ENCODE peak calls at places on chromosomes 16 and 17, in four cellular contexts. T is GM23338, U is neural progenitor cell, M is IMR-90. P is an unnamed sample.

GRCh38 chr17:13484020-13484419 is 117.7 kb downstream of the HS3ST3A1 start:
- DNase-seq in T (no peak), U (no peak), M (peak; percentile 78), P (no peak)

GRCh38 chr17:32486091-32486700 is 597 bp upstream of the CDK5R1 start:
- DNase-seq in T (peak; percentile 89), U (peak; percentile 93), M (peak; percentile 61), P (peak; percentile 98)

GRCh38 chr16:69107311-69107962 is 2.0 kb downstream of the HAS3 start:
- DNase-seq in T (peak; percentile 60), U (peak; percentile 67), M (no peak), P (peak; percentile 94)

GRCh38 chr16:85028638-85029412 is 1.2 kb downstream of the KIAA0513 start:
- DNase-seq in T (no peak), U (no peak), M (peak; percentile 47), P (peak; percentile 90)

GRCh38 chr16:51982715-51983680 is 563.9 kb downstream of the TOX3 start:
- DNase-seq in T (peak; percentile 89), U (peak; percentile 84), M (peak; percentile 78), P (peak; percentile 83)

GRCh38 chr17:6591599-6592158 is 35.3 kb upstream of the PITPNM3 start:
- DNase-seq in T (no peak), U (no peak), M (peak; percentile 94), P (no peak)

GRCh38 chr16:54059319-54059718 is 227.3 kb downstream of the IRX3 start:
- DNase-seq in T (no peak), U (no peak), M (no peak), P (no peak)

GRCh38 chr16:90046122-90046970 is 27.1 kb upstream of the DBNDD1 start:
- DNase-seq in T (peak; percentile 95), U (no peak), M (no peak), P (peak; percentile 78)

GRCh38 chr16:15051387-15051951 is 4.4 kb downstream of the NTAN1 start:
- DNase-seq in T (no peak), U (no peak), M (no peak), P (no peak)

GRCh38 chr17:43011728-43012472 is 5.3 kb downstream of the IFI35 start:
- DNase-seq in T (no peak), U (no peak), M (no peak), P (peak; percentile 31)

GRCh38 chr16:90046971-90047713 is 27.9 kb upstream of the DBNDD1 start:
- DNase-seq in T (peak; percentile 45), U (peak; percentile 94), M (peak; percentile 58), P (peak; percentile 95)

GRCh38 chr17:79014158-79014758 is 4.7 kb upstream of the CANT1 start:
- DNase-seq in T (no peak), U (no peak), M (no peak), P (no peak)

GRCh38 chr16:27430923-27431484 is 29.0 kb downstream of the IL21R start:
- DNase-seq in T (no peak), U (no peak), M (peak; percentile 52), P (no peak)

GRCh38 chr16:71727545-71728324 is 3.2 kb upstream of the PHLPP2 start:
- DNase-seq in T (no peak), U (no peak), M (no peak), P (no peak)

GRCh38 chr16:1958715-1959268 is 546 bp upstream of the NDUFB10 start:
- DNase-seq in T (no peak), U (no peak), M (no peak), P (peak; percentile 60)

GRCh38 chr16:48164907-48165715 is 9.3 kb upstream of the ABCC12 start:
- DNase-seq in T (peak; percentile 81), U (peak; percentile 79), M (peak; percentile 65), P (peak; percentile 90)
- H2AFZ ChIP-seq in T (peak overlapping the region; percentile 94), U (peak overlapping the region; percentile 60), M (peak overlapping the region; percentile 72), P (peak overlapping the region; percentile 63)

GRCh38 chr17:17562145-17562529 is 29.4 kb downstream of the PEMT start:
- DNase-seq in T (no peak), U (no peak), M (no peak), P (peak; percentile 78)
- H3K27ac ChIP-seq in T (no peak overlapping the region), U (no peak overlapping the region), M (no peak overlapping the region), P (peak overlapping the region; percentile 45)

GRCh38 chr16:66874079-66874775 is 6.1 kb upstream of the PDP2 start:
- DNase-seq in T (peak; percentile 16), U (no peak), M (peak; percentile 49), P (no peak)
- H2AFZ ChIP-seq in T (no peak overlapping the region), U (no peak overlapping the region), M (peak overlapping the region; percentile 84), P (no peak overlapping the region)

GRCh38 chr16:57635266-57636097 is 7.1 kb downstream of the ADGRG1 start:
- DNase-seq in T (no peak), U (no peak), M (no peak), P (peak; percentile 64)
- H3K27ac ChIP-seq in T (no peak overlapping the region), U (no peak overlapping the region), M (no peak overlapping the region), P (no peak overlapping the region)

DNA sequence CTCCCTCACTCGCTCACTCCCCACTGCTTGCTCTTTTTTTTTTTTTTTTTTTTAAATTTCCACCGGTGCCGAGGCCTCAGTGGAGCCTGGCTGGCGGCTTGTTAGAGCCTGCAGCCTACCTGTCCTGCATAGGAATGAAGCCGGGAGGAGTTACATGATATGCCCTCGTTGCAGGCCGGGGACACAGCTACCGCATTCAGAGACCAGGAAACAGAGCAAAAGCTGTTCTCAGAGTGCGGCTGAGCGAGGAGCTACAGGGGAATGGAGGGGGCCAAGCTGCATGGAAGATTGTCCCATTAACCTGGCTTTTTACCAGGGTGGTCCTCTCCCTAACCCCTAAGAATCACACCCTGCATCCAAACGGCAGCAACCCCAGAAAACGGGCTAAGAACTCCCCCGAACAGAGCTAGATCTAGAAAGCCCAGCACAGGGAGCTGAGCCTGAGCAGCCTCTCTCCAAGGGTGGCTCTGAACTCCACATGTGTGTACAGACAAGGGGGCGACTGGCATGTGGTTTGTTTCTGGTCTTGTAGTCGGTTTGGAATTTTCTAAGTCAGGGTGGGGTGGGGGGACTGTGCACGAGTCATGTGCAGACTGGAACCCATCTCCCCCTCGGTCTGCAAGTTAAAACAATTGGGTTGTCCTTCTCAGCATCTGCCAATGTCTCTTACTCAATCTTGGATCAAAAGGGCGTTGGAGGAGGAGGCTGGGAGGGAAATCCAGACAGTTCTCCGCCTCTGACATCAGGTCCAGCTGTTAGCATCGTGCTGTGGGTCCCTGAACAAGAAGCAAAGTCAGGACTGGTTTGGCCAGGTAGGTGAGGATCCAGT is 381.5 kb downstream of the SOX9 start:
- DNase-seq in T (peak; percentile 52), U (peak; percentile 7), M (peak; percentile 64), P (no peak)
- H2AFZ ChIP-seq in T (peak overlapping the region; percentile 85), U (no peak overlapping the region), M (peak overlapping the region; percentile 64), P (peak overlapping the region; percentile 35)

GRCh38 chr17:50201226-50201854 is at the start of gene COL1A1:
- DNase-seq in T (peak; percentile 59), U (peak; percentile 38), M (peak; percentile 90), P (peak; percentile 99)
- H3K27ac ChIP-seq in T (no peak within 1 kb of the TSS), U (no peak within 1 kb of the TSS), M (peak within 1 kb of the TSS; percentile 99), P (peak within 1 kb of the TSS; percentile 96)

GRCh38 chr17:62967111-62967449 is 1.0 kb downstream of the TANC2 start:
- DNase-seq in T (no peak), U (no peak), M (no peak), P (no peak)
- H2AFZ ChIP-seq in T (peak overlapping the region; percentile 87), U (no peak overlapping the region), M (peak overlapping the region; percentile 99), P (peak overlapping the region; percentile 76)